ENCODE peak calls at places on chromosomes 6 and 20, in nine cellular contexts. L is NCI-H748 treated with DMSO at 0.1 percent for 48 hours, M is GM04503, S is GM04504, E is nephron progenitor cell, T is transverse colon, X is stromal cell of bone marrow, U is memory B cell, R is AG10803. Q is an unnamed sample.

GRCh38 chr6:26240157-26240980 is 124.6 kb upstream of the BTN3A2 start:
- DNase-seq in L (no peak), M (peak; percentile 71), S (peak; percentile 80), E (no peak), T (peak; percentile 50), X (peak; percentile 38), U (peak; percentile 71), R (peak; percentile 87), Q (peak; percentile 94)

GRCh38 chr20:63836335-63837133 is 5.5 kb upstream of the ZBTB46 start:
- DNase-seq in L (no peak), M (no peak), S (no peak), E (peak; percentile 40), T (no peak), X (no peak), U (no peak), R (no peak), Q (no peak)

GRCh38 chr6:144849920-144850319 is 564.8 kb downstream of the UTRN start:
- DNase-seq in L (no peak), M (no peak), S (no peak), E (no peak), T (no peak), X (no peak), U (no peak), R (no peak), Q (no peak)

GRCh38 chr20:44888226-44889103 is 3.0 kb downstream of the YWHAB start:
- DNase-seq in L (no peak), M (no peak), S (no peak), E (no peak), T (no peak), X (no peak), U (no peak), R (peak; percentile 35), Q (no peak)

GRCh38 chr6:110513001-110513400 is 36.6 kb upstream of the SLC22A16 start:
- DNase-seq in L (peak; percentile 29), M (no peak), S (no peak), E (no peak), T (no peak), X (no peak), U (no peak), R (peak; percentile 47), Q (no peak)

GRCh38 chr6:75431379-75431778 is 62.2 kb downstream of the FILIP1 start:
- DNase-seq in L (no peak), M (no peak), S (no peak), E (no peak), T (no peak), X (peak; percentile 33), U (no peak), R (no peak), Q (no peak)

GRCh38 chr6:157668690-157669089 is 154.4 kb upstream of the SNX9 start:
- DNase-seq in L (no peak), M (no peak), S (no peak), E (no peak), T (no peak), X (no peak), U (no peak), R (no peak), Q (no peak)

GRCh38 chr20:32396656-32397160 is 38.6 kb downstream of the ASXL1 start:
- DNase-seq in L (no peak), M (peak; percentile 6), S (no peak), E (no peak), T (no peak), X (no peak), U (no peak), R (no peak), Q (no peak)

GRCh38 chr6:138005846-138006245 is 101.4 kb downstream of the PERP start:
- DNase-seq in L (peak; percentile 61), M (no peak), S (no peak), E (no peak), T (no peak), X (no peak), U (no peak), R (no peak), Q (no peak)

GRCh38 chr20:50450961-50451752 is 59.0 kb upstream of the PTPN1 start:
- DNase-seq in L (no peak), M (no peak), S (no peak), E (peak; percentile 37), T (peak; percentile 61), X (no peak), U (no peak), R (peak; percentile 63), Q (peak; percentile 72)

GRCh38 chr6:121216928-121217327 is 117.4 kb downstream of the TBC1D32 start:
- DNase-seq in L (no peak), M (peak; percentile 3), S (peak; percentile 7), E (no peak), T (no peak), X (no peak), U (no peak), R (peak; percentile 69), Q (no peak)

GRCh38 chr20:58720890-58721289 is 28.3 kb downstream of the NPEPL1 start:
- DNase-seq in L (no peak), M (no peak), S (no peak), E (no peak), T (no peak), X (no peak), U (no peak), R (no peak), Q (no peak)

GRCh38 chr6:142118926-142119325 is 13.8 kb upstream of the GJE1 start:
- DNase-seq in L (no peak), M (no peak), S (no peak), E (no peak), T (no peak), X (no peak), U (no peak), R (peak; percentile 3), Q (no peak)

GRCh38 chr6:2763345-2763841 is 1.8 kb upstream of the WRNIP1 start:
- DNase-seq in L (no peak), M (no peak), S (no peak), E (no peak), T (no peak), X (no peak), U (no peak), R (no peak), Q (no peak)

GRCh38 chr6:146602526-146602925 is 3.8 kb downstream of the ADGB start:
- DNase-seq in L (no peak), M (no peak), S (no peak), E (no peak), T (no peak), X (no peak), U (no peak), R (no peak), Q (no peak)

GRCh38 chr6:156455847-156456246 is 321.3 kb upstream of the ARID1B start:
- DNase-seq in L (no peak), M (no peak), S (no peak), E (no peak), T (no peak), X (no peak), U (no peak), R (no peak), Q (no peak)

Q was measured in GM23338.